ENCODE peak calls at places on chromosomes 13 and 19, in ten cellular contexts. Q is body of pancreas, U is psoas muscle, V is GM13976, O is upper lobe of right lung, G is WTC11, B is left ventricle myocardium inferior, L is upper lobe of left lung, I is GM12865, D is fibroblast of pulmonary artery. N is an unnamed sample.

GRCh38 chr13:65631078-65631477 is 1599.1 kb downstream of the PCDH9 start:
- DNase-seq in Q (no peak), U (no peak), V (no peak), O (no peak), G (no peak), B (no peak), L (no peak), I (no peak), D (no peak), N (no peak)

GRCh38 chr13:103731959-103732358 is 665.7 kb upstream of the SLC10A2 start:
- DNase-seq in Q (no peak), U (no peak), V (no peak), O (no peak), G (no peak), B (no peak), L (no peak), I (no peak), D (no peak), N (no peak)

GRCh38 chr13:77918391-77919261 is at the start of gene EDNRB:
- DNase-seq in Q (peak), U (peak), V (peak), O (peak), G (peak), B (peak), L (peak), I (peak), D (peak), N (no peak)

GRCh38 chr13:84479656-84480055 is 597.4 kb upstream of the SLITRK1 start:
- DNase-seq in Q (no peak), U (no peak), V (no peak), O (no peak), G (no peak), B (no peak), L (no peak), I (no peak), D (peak), N (no peak)

GRCh38 chr13:45811891-45812583 is 39.5 kb downstream of the SIAH3 start:
- DNase-seq in Q (no peak), U (no peak), V (no peak), O (no peak), G (no peak), B (no peak), L (no peak), I (no peak), D (no peak), N (no peak)

GRCh38 chr13:56700324-56700723 is 440.4 kb upstream of the PRR20A start:
- DNase-seq in Q (no peak), U (no peak), V (no peak), O (no peak), G (no peak), B (no peak), L (no peak), I (no peak), D (peak), N (no peak)

GRCh38 chr19:48914181-48914580 is 14.1 kb downstream of the NUCB1 start:
- DNase-seq in Q (no peak), U (no peak), V (no peak), O (no peak), G (no peak), B (no peak), L (no peak), I (no peak), D (no peak), N (no peak)

GRCh38 chr19:18153555-18154134 is 682 bp downstream of the PIK3R2 start:
- DNase-seq in Q (no peak), U (peak), V (no peak), O (no peak), G (no peak), B (no peak), L (no peak), I (no peak), D (no peak), N (no peak)

GRCh38 chr19:53884256-53884655 is 2.3 kb downstream of the PRKCG start:
- DNase-seq in Q (no peak), U (no peak), V (no peak), O (no peak), G (no peak), B (no peak), L (no peak), I (no peak), D (no peak), N (no peak)

GRCh38 chr19:4624301-4624700 is 15.0 kb upstream of the TNFAIP8L1 start:
- DNase-seq in Q (no peak), U (no peak), V (no peak), O (no peak), G (no peak), B (no peak), L (no peak), I (no peak), D (no peak), N (no peak)

GRCh38 chr19:4620675-4621074 is 18.6 kb upstream of the TNFAIP8L1 start:
- DNase-seq in Q (no peak), U (no peak), V (no peak), O (no peak), G (no peak), B (no peak), L (no peak), I (no peak), D (no peak), N (no peak)

GRCh38 chr19:4619668-4620294 is 19.5 kb upstream of the TNFAIP8L1 start:
- DNase-seq in Q (no peak), U (no peak), V (no peak), O (no peak), G (no peak), B (no peak), L (no peak), I (no peak), D (no peak), N (no peak)

GRCh38 chr19:4622695-4623421 is 16.5 kb upstream of the TNFAIP8L1 start:
- DNase-seq in Q (no peak), U (no peak), V (no peak), O (no peak), G (peak), B (no peak), L (no peak), I (no peak), D (no peak), N (no peak)

GRCh38 chr19:4624733-4625362 is 14.5 kb upstream of the TNFAIP8L1 start:
- DNase-seq in Q (no peak), U (no peak), V (peak), O (no peak), G (peak), B (no peak), L (no peak), I (peak), D (peak), N (no peak)
- TF ChIP-seq CTCF in Q (no peak), U (peak), V (no peak), O (no peak), G (no peak), B (peak), L (no peak), I (peak), D (peak), N (no peak)

GRCh38 chr19:15253513-15253912 is 21.3 kb upstream of the EPHX3 start:
- DNase-seq in Q (no peak), U (no peak), V (no peak), O (no peak), G (no peak), B (no peak), L (no peak), I (no peak), D (no peak), N (no peak)

GRCh38 chr19:15251749-15252397 is 19.6 kb upstream of the EPHX3 start:
- DNase-seq in Q (peak), U (peak), V (no peak), O (no peak), G (peak), B (peak), L (no peak), I (no peak), D (peak), N (no peak)

GRCh38 chr19:15253076-15253475 is 20.8 kb upstream of the EPHX3 start:
- DNase-seq in Q (no peak), U (no peak), V (no peak), O (no peak), G (no peak), B (no peak), L (no peak), I (no peak), D (no peak), N (no peak)

GRCh38 chr19:15251010-15251748 is 18.9 kb upstream of the EPHX3 start:
- DNase-seq in Q (no peak), U (peak), V (no peak), O (no peak), G (no peak), B (no peak), L (no peak), I (no peak), D (peak), N (no peak)

GRCh38 chr19:15252398-15253018 is 20.3 kb upstream of the EPHX3 start:
- DNase-seq in Q (no peak), U (no peak), V (no peak), O (no peak), G (peak), B (no peak), L (no peak), I (no peak), D (peak), N (no peak)
- TF ChIP-seq CTCF in Q (peak), U (peak), V (peak), O (peak), G (no peak), B (peak), L (no peak), I (peak), D (peak), N (no peak)

DNA sequence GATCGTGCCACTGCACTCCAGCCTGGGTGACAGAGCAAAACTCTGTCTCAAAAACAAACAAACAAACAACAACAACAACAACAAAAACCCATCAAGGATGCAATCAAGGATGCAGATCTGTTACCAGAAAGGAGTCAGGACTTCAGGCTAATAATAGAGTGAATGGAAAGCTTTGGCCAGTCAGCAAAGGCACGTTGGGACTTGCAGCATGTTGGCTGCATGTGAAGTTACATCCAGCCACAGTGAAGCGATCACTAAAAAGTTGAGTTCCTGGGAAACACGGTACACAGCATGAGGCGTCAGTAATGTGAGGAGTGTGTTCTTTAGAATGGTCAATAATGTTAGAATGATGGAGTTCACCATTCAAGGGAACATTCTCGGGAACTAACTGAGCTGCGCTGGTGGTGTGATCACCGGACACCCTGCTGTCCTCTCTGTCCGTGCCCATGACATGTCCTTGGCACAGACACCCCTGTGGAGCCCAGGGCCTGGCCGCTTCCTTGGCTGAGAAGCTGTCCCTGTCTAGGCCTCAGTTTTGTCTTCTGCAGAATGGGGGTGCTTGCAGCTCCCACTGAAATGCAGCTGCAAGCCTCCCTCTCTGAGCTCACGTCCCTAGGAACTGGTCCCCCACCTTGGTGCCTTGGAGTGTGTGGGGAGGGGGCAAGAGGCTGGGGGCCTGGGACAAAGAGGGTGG is 2.3 kb upstream of the LGALS7B start:
- DNase-seq in Q (no peak), U (no peak), V (no peak), O (no peak), G (no peak), B (no peak), L (no peak), I (no peak), D (no peak), N (no peak)
- TF ChIP-seq CTCF in Q (no peak), U (no peak), V (no peak), O (no peak), G (no peak), B (no peak), L (no peak), I (no peak), D (no peak), N (no peak)

GRCh38 chr13:30453727-30454126 is 12.0 kb downstream of the HMGB1 start:
- DNase-seq in Q (no peak), U (no peak), V (no peak), O (no peak), G (no peak), B (no peak), L (no peak), I (peak), D (peak), N (no peak)
- TF ChIP-seq CTCF in Q (no peak), U (peak), V (no peak), O (peak), G (no peak), B (no peak), L (no peak), I (peak), D (peak), N (no peak)

DNA sequence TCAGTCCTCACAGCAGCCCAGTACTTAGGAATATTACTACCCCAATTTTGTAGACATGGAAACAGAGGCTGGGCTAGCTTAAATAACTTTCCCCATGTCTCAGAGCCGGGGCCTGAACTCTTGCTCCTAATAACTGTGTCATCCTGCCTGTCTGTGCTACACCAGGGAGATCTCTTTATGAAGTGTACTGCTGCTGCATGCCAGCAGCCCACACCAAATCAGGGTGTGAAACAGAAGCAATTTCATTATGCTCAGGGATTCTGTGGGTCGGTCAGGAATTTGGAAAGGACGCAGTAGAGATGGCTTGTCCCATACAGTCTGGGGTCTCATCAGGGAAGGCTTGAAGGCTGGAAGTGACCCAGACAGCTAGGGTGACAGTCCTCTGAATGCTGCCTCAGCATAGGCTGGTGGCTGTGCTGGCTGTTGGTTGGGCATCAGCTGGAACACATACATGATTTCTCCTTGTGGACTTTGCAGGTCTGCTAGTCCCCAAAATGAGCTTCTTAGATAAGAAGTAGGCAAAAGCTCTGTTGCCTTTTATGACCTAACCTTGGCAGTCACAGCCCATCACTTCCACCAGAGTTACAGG is 22.6 kb downstream of the ZNF507 start:
- DNase-seq in Q (no peak), U (no peak), V (no peak), O (no peak), G (no peak), B (no peak), L (no peak), I (no peak), D (no peak), N (no peak)
- TF ChIP-seq CTCF in Q (no peak), U (no peak), V (no peak), O (no peak), G (no peak), B (no peak), L (no peak), I (no peak), D (no peak), N (no peak)

DNA sequence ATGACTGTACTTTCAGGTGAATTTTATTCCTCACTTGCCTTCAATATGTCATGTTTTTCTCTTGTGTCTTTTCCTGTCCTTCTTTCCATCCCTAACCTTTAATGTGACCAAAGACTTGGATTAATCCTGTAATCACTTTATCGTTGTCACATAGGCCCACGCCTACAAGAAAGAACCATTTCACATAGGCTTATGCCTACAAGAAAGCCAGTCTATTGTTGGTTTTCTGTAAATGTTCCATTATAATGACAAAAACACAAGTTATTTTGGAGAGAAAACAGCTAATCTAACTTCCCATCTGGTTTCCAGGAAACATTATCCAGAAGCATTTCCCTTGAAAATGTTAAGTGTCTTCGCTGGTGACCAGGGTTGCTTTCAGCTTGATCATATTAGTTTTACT is 708.4 kb downstream of the EFNB2 start:
- DNase-seq in Q (no peak), U (no peak), V (no peak), O (no peak), G (no peak), B (no peak), L (no peak), I (no peak), D (no peak), N (no peak)
- TF ChIP-seq CTCF in Q (no peak), U (no peak), V (no peak), O (no peak), G (no peak), B (no peak), L (no peak), I (no peak), D (no peak), N (no peak)